ENCODE peak calls at places on chromosomes 13 and 19, in six cellular contexts. G is K562, D is SK-N-SH, W is GM12891, K is H1, R is HepG2. Y is an unnamed sample.

GRCh38 chr19:3678188-3678587 is 22.1 kb downstream of the PIP5K1C start:
- DNase-seq in G (no peak), D (no peak), W (no peak), K (no peak), R (no peak), Y (no peak)

GRCh38 chr19:47434088-47434487 is 14.8 kb upstream of the MEIS3 start:
- DNase-seq in G (peak), D (no peak), W (no peak), K (no peak), R (no peak), Y (no peak)

GRCh38 chr13:113430378-113431110 is 22.7 kb downstream of the ADPRHL1 start:
- DNase-seq in G (no peak), D (no peak), W (no peak), K (no peak), R (no peak), Y (no peak)

GRCh38 chr19:10544242-10544752 is 593 bp downstream of the ATG4D start:
- DNase-seq in G (peak), D (no peak), W (no peak), K (no peak), R (no peak), Y (no peak)

GRCh38 chr13:73989244-73989843 is 144.9 kb downstream of the KLF12 start:
- DNase-seq in G (no peak), D (no peak), W (no peak), K (no peak), R (no peak), Y (no peak)

GRCh38 chr19:31054430-31054829 is 294.8 kb downstream of the TSHZ3 start:
- DNase-seq in G (peak), D (peak), W (no peak), K (peak), R (no peak), Y (no peak)

GRCh38 chr19:11324079-11324661 is 15.3 kb downstream of the RAB3D start:
- DNase-seq in G (peak), D (peak), W (peak), K (no peak), R (peak), Y (no peak)

GRCh38 chr13:67299072-67299635 is 69.0 kb upstream of the PCDH9 start:
- DNase-seq in G (no peak), D (no peak), W (no peak), K (no peak), R (no peak), Y (no peak)

GRCh38 chr13:52001120-52001731 is 10.0 kb downstream of the ATP7B start:
- DNase-seq in G (peak), D (peak), W (peak), K (no peak), R (peak), Y (peak)

GRCh38 chr19:8097198-8097597 is 44.6 kb downstream of the CCL25 start:
- DNase-seq in G (no peak), D (no peak), W (no peak), K (no peak), R (no peak), Y (no peak)

GRCh38 chr13:49502954-49503353 is 7.2 kb downstream of the PHF11 start:
- DNase-seq in G (no peak), D (no peak), W (no peak), K (no peak), R (no peak), Y (no peak)

GRCh38 chr13:105670179-105671015 is 865.1 kb downstream of the EFNB2 start:
- DNase-seq in G (no peak), D (no peak), W (no peak), K (no peak), R (no peak), Y (no peak)

GRCh38 chr19:33437351-33438015 is 64.0 kb downstream of the CEBPG start:
- DNase-seq in G (no peak), D (peak), W (no peak), K (no peak), R (no peak), Y (no peak)

GRCh38 chr13:93004919-93005318 is 221.7 kb upstream of the GPC6 start:
- DNase-seq in G (no peak), D (no peak), W (no peak), K (no peak), R (peak), Y (no peak)

GRCh38 chr19:49065905-49066512 is 1.4 kb upstream of the NTF4 start:
- DNase-seq in G (no peak), D (peak), W (no peak), K (no peak), R (no peak), Y (no peak)

GRCh38 chr13:98664924-98665637 is 87.4 kb downstream of the SLC15A1 start:
- DNase-seq in G (no peak), D (no peak), W (no peak), K (no peak), R (no peak), Y (no peak)

GRCh38 chr13:101746513-101746912 is 294.0 kb downstream of the ITGBL1 start:
- DNase-seq in G (no peak), D (no peak), W (no peak), K (no peak), R (no peak), Y (no peak)

GRCh38 chr19:48961051-48961649 is 4.0 kb upstream of the FTL start:
- DNase-seq in G (no peak), D (no peak), W (no peak), K (peak), R (peak), Y (no peak)

GRCh38 chr19:35031072-35031881 is 1.0 kb downstream of the SCN1B start:
- DNase-seq in G (peak), D (no peak), W (no peak), K (peak), R (no peak), Y (no peak)

GRCh38 chr13:32428581-32429072 is 697 bp upstream of the N4BP2L1 start:
- DNase-seq in G (no peak), D (no peak), W (no peak), K (no peak), R (no peak), Y (no peak)

GRCh38 chr19:27657271-27658051 is 1555.5 kb downstream of the UQCRFS1 start:
- DNase-seq in G (no peak), D (no peak), W (no peak), K (no peak), R (no peak), Y (no peak)

GRCh38 chr19:5719274-5719960 is 529 bp downstream of the LONP1 start:
- DNase-seq in G (no peak), D (no peak), W (no peak), K (peak), R (no peak), Y (no peak)

GRCh38 chr19:1116726-1117581 is 13.2 kb downstream of the GPX4 start:
- DNase-seq in G (no peak), D (no peak), W (no peak), K (no peak), R (no peak), Y (no peak)
- TF ChIP-seq TAF1 in G (no peak), D (no peak), W (no peak), K (no peak), R (no peak), Y (no peak)

DNA sequence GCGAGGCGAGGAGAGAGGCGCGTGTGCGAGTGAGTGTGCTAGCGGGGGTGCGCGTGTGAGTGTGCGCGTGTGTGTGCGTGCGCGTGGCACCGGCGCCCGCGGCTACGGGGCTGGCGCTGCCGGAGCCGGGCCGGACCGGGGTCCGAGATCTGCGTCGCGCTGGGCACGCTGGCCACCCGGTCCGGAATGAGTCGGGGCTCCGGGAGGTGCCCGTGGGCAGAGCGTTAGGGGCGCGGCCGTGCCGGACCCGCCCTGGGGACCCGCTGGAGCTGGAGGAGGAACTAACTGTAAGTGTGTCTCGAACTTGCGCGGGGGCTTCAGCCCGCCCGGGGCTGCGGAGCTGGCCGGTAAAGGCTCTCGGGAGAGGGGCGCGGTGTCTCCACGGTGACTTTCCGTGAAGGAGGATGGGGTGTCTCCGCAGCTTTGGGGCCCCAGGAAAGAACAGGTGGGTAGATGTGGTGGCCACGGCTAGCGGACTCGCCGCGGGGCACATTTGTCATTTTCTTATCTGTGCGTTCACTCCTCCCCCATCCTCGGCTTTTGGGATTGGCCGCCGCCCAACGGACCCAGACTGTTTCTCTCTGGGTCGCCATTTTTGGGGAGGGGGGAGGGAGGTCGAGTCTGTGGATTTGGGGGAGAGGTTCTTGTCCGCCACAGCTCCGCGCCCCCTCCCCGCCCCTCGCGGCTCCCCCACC is 10.1 kb upstream of the SOX1 start:
- DNase-seq in G (no peak), D (peak), W (no peak), K (peak), R (no peak), Y (no peak)
- TF ChIP-seq POLR2AphosphoS5 in G (no peak), D (no peak), W (no peak), K (no peak), R (no peak), Y (no peak)

GRCh38 chr19:54026656-54027055 is 35.2 kb downstream of the CACNG6 start:
- DNase-seq in G (no peak), D (no peak), W (no peak), K (no peak), R (no peak), Y (no peak)

GRCh38 chr19:54035215-54036178 is 28.2 kb downstream of the VSTM1 start:
- DNase-seq in G (peak), D (no peak), W (no peak), K (no peak), R (no peak), Y (no peak)

GRCh38 chr19:54024660-54025059 is 33.2 kb downstream of the CACNG6 start:
- DNase-seq in G (no peak), D (no peak), W (no peak), K (no peak), R (peak), Y (no peak)

GRCh38 chr19:54030895-54031586 is 32.7 kb downstream of the VSTM1 start:
- DNase-seq in G (peak), D (no peak), W (no peak), K (no peak), R (no peak), Y (no peak)

GRCh38 chr19:54029930-54030490 is 33.7 kb downstream of the VSTM1 start:
- DNase-seq in G (peak), D (peak), W (no peak), K (peak), R (peak), Y (no peak)
- TF ChIP-seq TAF1 in G (no peak), D (no peak), W (no peak), K (no peak), R (no peak), Y (no peak)

GRCh38 chr19:40376286-40376862 is 13.6 kb downstream of the HIPK4 start:
- DNase-seq in G (no peak), D (peak), W (no peak), K (no peak), R (no peak), Y (no peak)
- TF ChIP-seq POLR2AphosphoS5 in G (no peak), D (no peak), W (no peak), K (no peak), R (no peak), Y (no peak)

GRCh38 chr13:21676611-21677021 is 5.7 kb downstream of the FGF9 start:
- DNase-seq in G (no peak), D (peak), W (no peak), K (peak), R (no peak), Y (no peak)
- TF ChIP-seq TAF1 in G (no peak), D (no peak), W (no peak), K (no peak), R (no peak), Y (no peak)

Y was measured in GM12892.